ENCODE peak calls at places on chromosomes 13 and 19, in five cellular contexts. A is aorta, N is heart right ventricle, M is PC-9, F is cardiac muscle cell. X is an unnamed sample.
A peak's percentile ranks its signal among the peaks of the same experiment; 100 is the strongest.

GRCh38 chr19:33388231-33388816 is 14.8 kb downstream of the CEBPG start:
- DNase-seq in A (peak; percentile 65), N (no peak), M (no peak), F (no peak), X (peak; percentile 27)

GRCh38 chr19:21432590-21432989 is 35.7 kb downstream of the ZNF493 start:
- DNase-seq in A (no peak), N (no peak), M (no peak), F (no peak), X (no peak)

GRCh38 chr19:56712609-56713008 is 41.1 kb upstream of the ZNF835 start:
- DNase-seq in A (no peak), N (no peak), M (no peak), F (no peak), X (no peak)

GRCh38 chr13:44240611-44241010 is 133.0 kb upstream of the SERP2 start:
- DNase-seq in A (no peak), N (no peak), M (no peak), F (no peak), X (no peak)

GRCh38 chr13:33364192-33364591 is 78.6 kb upstream of the STARD13 start:
- DNase-seq in A (no peak), N (no peak), M (no peak), F (no peak), X (no peak)

GRCh38 chr13:111899714-111900389 is 167.1 kb upstream of the SOX1 start:
- DNase-seq in A (no peak), N (no peak), M (no peak), F (no peak), X (no peak)

GRCh38 chr13:96621634-96622033 is 372.6 kb downstream of the OXGR1 start:
- DNase-seq in A (no peak), N (no peak), M (no peak), F (no peak), X (no peak)

GRCh38 chr19:49335784-49336481 is 727 bp downstream of the CD37 start:
- DNase-seq in A (peak; percentile 26), N (no peak), M (no peak), F (no peak), X (no peak)

GRCh38 chr13:110187501-110188161 is 119.3 kb downstream of the COL4A1 start:
- DNase-seq in A (peak; percentile 64), N (peak; percentile 73), M (peak; percentile 42), F (peak; percentile 96), X (peak; percentile 69)

GRCh38 chr19:17741456-17741855 is 9.8 kb upstream of the FCHO1 start:
- DNase-seq in A (no peak), N (no peak), M (no peak), F (no peak), X (no peak)

GRCh38 chr19:45467115-45467455 is 711 bp upstream of the FOSB start:
- DNase-seq in A (no peak), N (no peak), M (no peak), F (peak; percentile 31), X (no peak)

GRCh38 chr13:57137631-57138030 is 3.1 kb upstream of the PRR20A start:
- DNase-seq in A (no peak), N (no peak), M (no peak), F (no peak), X (no peak)

GRCh38 chr19:50434525-50434924 is 1.8 kb downstream of the MYBPC2 start:
- DNase-seq in A (no peak), N (no peak), M (no peak), F (no peak), X (no peak)

GRCh38 chr19:55690109-55690768 is 15.2 kb downstream of the EPN1 start:
- DNase-seq in A (no peak), N (no peak), M (no peak), F (no peak), X (peak; percentile 13)

DNA sequence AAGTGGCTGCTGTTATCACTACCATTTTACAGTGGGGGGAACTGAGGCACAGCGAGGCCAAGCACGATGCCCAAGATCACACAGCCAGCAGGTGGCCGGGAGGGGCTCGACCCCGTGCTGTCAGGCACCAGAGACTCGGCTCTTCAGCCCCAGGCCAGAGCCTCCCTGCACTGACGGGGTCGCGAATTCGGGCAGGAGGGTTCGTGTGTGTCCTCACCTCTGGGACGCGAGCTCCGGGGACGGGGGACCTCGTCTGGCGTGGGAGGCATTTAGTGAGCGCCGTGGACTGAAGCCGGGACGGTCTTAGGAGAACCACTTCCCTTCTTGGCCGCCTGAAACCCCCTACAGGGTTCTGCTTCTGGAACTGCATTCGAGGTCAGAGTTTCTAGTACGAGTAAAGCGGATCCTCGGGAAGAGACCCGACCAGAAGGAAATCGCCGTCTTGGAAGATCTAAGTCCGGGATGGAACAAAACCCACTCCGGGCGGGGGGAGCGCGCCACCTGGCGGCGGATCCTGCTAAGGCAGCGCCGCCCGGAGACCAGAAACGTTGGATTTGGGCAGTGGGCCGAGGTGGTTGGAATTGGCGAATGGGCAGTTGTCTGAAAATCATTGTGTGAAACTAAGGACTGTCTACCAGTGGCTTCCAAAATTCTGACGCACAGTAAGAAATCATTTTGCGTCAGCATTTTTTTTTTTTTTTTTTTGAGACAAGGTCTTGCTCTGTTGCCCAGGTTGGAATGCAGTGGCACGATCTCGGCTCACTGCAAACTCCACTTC is 21.2 kb downstream of the ZNF114 start:
- DNase-seq in A (peak; percentile 88), N (peak; percentile 77), M (peak; percentile 65), F (peak; percentile 89), X (peak; percentile 82)
- H3K27ac ChIP-seq in A (no peak overlapping the region), N (peak overlapping the region; percentile 16), M (no peak overlapping the region), F (no peak overlapping the region), X (no peak overlapping the region)

DNA sequence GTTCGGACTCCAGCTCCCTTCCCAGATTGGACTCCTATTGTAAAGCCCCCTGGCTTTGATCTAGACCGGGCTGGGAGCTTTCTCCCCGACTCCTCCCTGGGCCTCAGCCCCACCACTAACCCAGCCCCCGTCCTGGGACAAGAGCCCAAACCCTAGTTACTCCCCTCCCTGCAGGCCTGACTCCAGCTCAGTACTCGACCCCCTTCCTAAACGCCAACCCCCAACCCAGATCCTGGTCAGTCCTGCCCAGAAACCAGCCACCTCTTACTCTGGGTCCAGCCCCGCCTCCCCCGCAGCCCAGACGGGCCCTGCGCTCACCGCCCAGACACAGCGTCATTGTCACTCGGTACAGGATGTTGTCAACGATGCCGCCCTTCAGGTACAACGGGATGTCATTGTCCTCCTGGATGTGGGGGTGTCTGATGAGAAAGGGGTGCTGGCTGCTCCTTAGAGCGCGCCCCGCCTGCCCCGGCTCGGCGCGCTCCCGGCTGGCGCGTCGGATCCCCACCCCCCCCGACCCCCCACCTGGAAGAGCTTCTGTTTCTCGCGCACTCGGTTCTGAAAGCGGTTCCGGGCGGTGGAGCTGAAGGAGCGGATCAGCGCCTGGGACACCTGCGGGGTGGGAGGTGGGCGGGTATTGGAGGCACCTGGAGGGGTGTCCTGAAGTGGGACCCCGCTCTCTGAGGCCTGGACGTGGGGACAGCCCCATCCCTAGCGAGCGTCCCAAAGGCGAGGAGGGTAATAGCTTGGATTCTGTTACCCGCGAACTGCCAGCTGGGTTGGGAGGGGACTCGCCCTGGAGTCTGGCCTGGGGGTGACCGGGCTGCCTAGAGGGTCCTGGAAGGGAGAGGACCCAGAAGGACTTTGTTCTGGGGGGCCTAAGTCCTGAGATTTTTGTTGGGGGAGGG is 849 bp downstream of the COX7A1 start:
- DNase-seq in A (peak; percentile 74), N (peak; percentile 81), M (no peak), F (peak; percentile 18), X (peak; percentile 78)
- H3K4me3 ChIP-seq in A (peak overlapping the region; percentile 72), N (peak overlapping the region; percentile 89), M (no peak overlapping the region), F (no peak overlapping the region), X (peak overlapping the region; percentile 85)

GRCh38 chr13:80454245-80454644 is 113.3 kb upstream of the SPRY2 start:
- DNase-seq in A (no peak), N (no peak), M (no peak), F (peak; percentile 78), X (no peak)
- H3K27ac ChIP-seq in A (no peak overlapping the region), N (no peak overlapping the region), M (no peak overlapping the region), F (no peak overlapping the region), X (no peak overlapping the region)

DNA sequence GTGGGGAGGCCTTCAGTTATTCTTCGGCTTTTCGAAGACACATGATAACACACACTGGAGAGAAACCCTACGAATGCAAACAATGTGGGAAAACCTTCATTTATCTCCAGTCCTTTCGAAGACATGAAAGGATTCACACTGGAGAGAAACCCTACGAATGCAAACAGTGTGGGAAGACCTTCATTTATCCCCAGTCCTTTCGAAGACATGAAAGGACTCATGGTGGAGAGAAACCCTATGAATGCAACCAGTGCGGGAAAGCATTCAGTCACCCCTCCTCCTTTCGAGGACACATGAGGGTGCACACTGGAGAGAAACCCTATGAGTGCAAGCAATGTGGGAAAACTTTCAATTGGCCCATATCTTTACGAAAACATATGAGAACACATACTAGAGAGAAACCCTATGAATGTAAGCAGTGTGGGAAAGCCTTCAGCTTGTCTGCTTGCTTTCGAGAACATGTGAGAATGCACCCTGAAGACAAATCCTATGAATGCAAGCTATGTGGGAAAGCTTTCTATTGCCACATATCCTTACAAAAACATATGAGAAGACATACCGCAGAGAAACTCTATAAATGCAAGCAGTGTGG is 11.8 kb downstream of the ZNF555 start:
- DNase-seq in A (no peak), N (no peak), M (no peak), F (no peak), X (no peak)
- H3K4me3 ChIP-seq in A (no peak overlapping the region), N (no peak overlapping the region), M (no peak overlapping the region), F (no peak overlapping the region), X (no peak overlapping the region)

DNA sequence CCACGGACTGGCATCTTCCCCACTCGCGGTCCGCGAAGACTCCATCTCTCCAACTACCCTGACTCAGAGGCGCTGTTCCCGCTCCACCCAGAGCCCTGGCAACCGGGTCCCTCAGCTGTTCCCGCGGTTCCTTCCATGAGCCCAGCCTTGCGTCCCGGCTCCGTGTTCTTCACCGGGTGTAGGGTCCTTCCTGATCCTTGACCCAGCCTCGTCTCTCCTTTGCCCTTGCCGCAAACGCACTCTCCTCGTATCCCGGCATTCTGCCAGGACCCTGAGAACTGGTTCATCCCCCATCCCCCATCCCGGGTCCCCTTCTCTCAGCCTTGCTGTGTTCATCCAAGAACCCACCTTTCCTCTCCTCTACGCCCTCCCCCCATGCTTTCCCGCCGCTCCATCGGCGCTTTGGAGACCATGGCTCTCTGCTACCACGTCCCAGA is 705 bp downstream of the ICAM5 start:
- DNase-seq in A (no peak), N (no peak), M (no peak), F (no peak), X (no peak)
- H3K27ac ChIP-seq in A (no peak overlapping the region), N (no peak overlapping the region), M (no peak overlapping the region), F (no peak overlapping the region), X (no peak overlapping the region)

DNA sequence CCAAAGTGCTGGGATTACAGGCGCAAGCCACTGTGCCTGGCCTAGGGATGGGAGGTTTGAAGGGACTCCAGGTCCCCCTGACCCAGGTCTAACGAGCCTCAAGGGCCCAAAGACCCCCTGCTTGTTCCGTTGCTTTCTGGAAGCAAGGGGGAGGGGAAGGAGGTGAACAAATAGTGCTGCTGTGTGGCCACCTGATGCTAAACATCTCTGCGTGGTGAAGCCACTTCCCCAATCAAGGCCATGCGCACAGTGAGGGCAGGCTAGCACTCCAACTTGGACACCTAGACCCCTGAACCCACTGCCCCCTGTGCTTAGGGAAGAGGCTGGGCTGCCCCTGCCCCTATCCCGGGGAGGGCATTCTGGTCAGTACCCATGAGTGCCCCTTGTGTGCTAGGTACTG is 24.0 kb downstream of the CARM1 start:
- DNase-seq in A (no peak), N (no peak), M (no peak), F (no peak), X (no peak)
- H3K4me3 ChIP-seq in A (no peak overlapping the region), N (no peak overlapping the region), M (no peak overlapping the region), F (no peak overlapping the region), X (no peak overlapping the region)

DNA sequence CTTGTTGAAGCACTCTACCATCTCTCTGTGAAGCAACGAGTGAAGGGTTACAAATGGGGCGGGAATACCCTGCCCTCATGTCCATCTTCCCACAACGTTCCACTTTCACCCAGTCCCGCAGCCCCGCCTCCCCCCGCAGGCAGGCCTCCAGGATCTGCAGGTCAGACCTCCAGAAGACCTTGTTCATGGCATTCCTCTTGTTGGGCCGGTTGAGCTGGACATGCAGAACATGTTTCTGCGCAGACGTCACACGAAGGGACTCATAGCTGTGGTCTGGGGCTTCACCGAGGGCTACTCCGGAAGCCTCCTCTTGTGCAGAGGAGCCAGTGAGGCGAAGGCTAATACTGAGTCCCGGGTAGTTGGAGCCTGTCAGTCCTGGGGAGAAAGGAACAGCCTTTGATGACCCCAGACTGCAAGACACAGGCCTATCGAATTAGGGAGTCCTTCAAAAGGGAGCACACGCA is 420 bp downstream of the ECH1 start:
- DNase-seq in A (peak; percentile 81), N (peak; percentile 54), M (peak; percentile 100), F (peak; percentile 96), X (peak; percentile 76)
- H3K27ac ChIP-seq in A (no peak overlapping the region), N (peak overlapping the region; percentile 93), M (peak overlapping the region; percentile 98), F (peak overlapping the region; percentile 68), X (peak overlapping the region; percentile 97)

X was measured in left ventricle myocardium inferior.